ENCODE peak calls at places on chromosome 9, in five cellular contexts. One of them, this sample, is unnamed.

GRCh38 chr9:108241384-108241783 is 614.4 kb downstream of the ACTL7B start:
- DNase-seq in neuronal stem cell: peak; percentile 5
- DNase-seq in H9: no peak
- DNase-seq in H1: no peak
- DNase-seq in trophoblast cell: no peak
- DNase-seq in this sample: no peak

GRCh38 chr9:32376295-32376694 is 8.1 kb upstream of the ACO1 start:
- DNase-seq in neuronal stem cell: no peak
- DNase-seq in H9: no peak
- DNase-seq in H1: no peak
- DNase-seq in trophoblast cell: no peak
- DNase-seq in this sample: no peak

GRCh38 chr9:4674783-4675182 is 4.6 kb upstream of the CDC37L1 start:
- DNase-seq in neuronal stem cell: no peak
- DNase-seq in H9: no peak
- DNase-seq in H1: no peak
- DNase-seq in trophoblast cell: no peak
- DNase-seq in this sample: peak; percentile 70

GRCh38 chr9:109098221-109098959 is 21.4 kb downstream of the TMEM245 start:
- DNase-seq in neuronal stem cell: peak; percentile 31
- DNase-seq in H9: no peak
- DNase-seq in H1: no peak
- DNase-seq in trophoblast cell: no peak
- DNase-seq in this sample: peak; percentile 81

GRCh38 chr9:27359763-27360162 is 62.8 kb upstream of the EQTN start:
- DNase-seq in neuronal stem cell: no peak
- DNase-seq in H9: no peak
- DNase-seq in H1: no peak
- DNase-seq in trophoblast cell: no peak
- DNase-seq in this sample: no peak

GRCh38 chr9:73780916-73781315 is 629.3 kb downstream of the ANXA1 start:
- DNase-seq in neuronal stem cell: no peak
- DNase-seq in H9: no peak
- DNase-seq in H1: no peak
- DNase-seq in trophoblast cell: no peak
- DNase-seq in this sample: peak; percentile 93

GRCh38 chr9:93452710-93453046 is 703 bp downstream of the FAM120AOS start:
- DNase-seq in neuronal stem cell: no peak
- DNase-seq in H9: no peak
- DNase-seq in H1: no peak
- DNase-seq in trophoblast cell: peak; percentile 13
- DNase-seq in this sample: no peak

GRCh38 chr9:127144670-127145458 is 22.4 kb upstream of the ANGPTL2 start:
- DNase-seq in neuronal stem cell: no peak
- DNase-seq in H9: peak; percentile 25
- DNase-seq in H1: peak; percentile 40
- DNase-seq in trophoblast cell: no peak
- DNase-seq in this sample: no peak

GRCh38 chr9:1353291-1353690 is 303.1 kb downstream of the DMRT2 start:
- DNase-seq in neuronal stem cell: no peak
- DNase-seq in H9: no peak
- DNase-seq in H1: no peak
- DNase-seq in trophoblast cell: no peak
- DNase-seq in this sample: no peak

GRCh38 chr9:24986331-24986730 is 440.6 kb upstream of the IZUMO3 start:
- DNase-seq in neuronal stem cell: no peak
- DNase-seq in H9: no peak
- DNase-seq in H1: no peak
- DNase-seq in trophoblast cell: no peak
- DNase-seq in this sample: no peak

GRCh38 chr9:110969971-110970381 is 68.3 kb downstream of the LPAR1 start:
- DNase-seq in neuronal stem cell: no peak
- DNase-seq in H9: no peak
- DNase-seq in H1: no peak
- DNase-seq in trophoblast cell: peak; percentile 91
- DNase-seq in this sample: peak; percentile 64

GRCh38 chr9:3662671-3663070 is 136.9 kb upstream of the RFX3 start:
- DNase-seq in neuronal stem cell: no peak
- DNase-seq in H9: no peak
- DNase-seq in H1: no peak
- DNase-seq in trophoblast cell: no peak
- DNase-seq in this sample: peak; percentile 24

GRCh38 chr9:122097679-122098315 is 4.7 kb upstream of the TTLL11 start:
- DNase-seq in neuronal stem cell: no peak
- DNase-seq in H9: no peak
- DNase-seq in H1: no peak
- DNase-seq in trophoblast cell: no peak
- DNase-seq in this sample: no peak

GRCh38 chr9:82188817-82189216 is 200.2 kb downstream of the SPATA31D1 start:
- DNase-seq in neuronal stem cell: no peak
- DNase-seq in H9: no peak
- DNase-seq in H1: no peak
- DNase-seq in trophoblast cell: no peak
- DNase-seq in this sample: no peak

GRCh38 chr9:76665458-76665857 is 98.8 kb upstream of the PCA3 start:
- DNase-seq in neuronal stem cell: no peak
- DNase-seq in H9: no peak
- DNase-seq in H1: no peak
- DNase-seq in trophoblast cell: no peak
- DNase-seq in this sample: no peak

GRCh38 chr9:76662476-76663281 is 101.6 kb upstream of the PCA3 start:
- DNase-seq in neuronal stem cell: no peak
- DNase-seq in H9: no peak
- DNase-seq in H1: no peak
- DNase-seq in trophoblast cell: no peak
- DNase-seq in this sample: no peak

GRCh38 chr9:76664120-76664519 is 100.1 kb upstream of the PCA3 start:
- DNase-seq in neuronal stem cell: no peak
- DNase-seq in H9: no peak
- DNase-seq in H1: no peak
- DNase-seq in trophoblast cell: no peak
- DNase-seq in this sample: no peak

GRCh38 chr9:76667521-76667957 is 96.7 kb upstream of the PCA3 start:
- DNase-seq in neuronal stem cell: no peak
- DNase-seq in H9: no peak
- DNase-seq in H1: no peak
- DNase-seq in trophoblast cell: no peak
- DNase-seq in this sample: peak; percentile 29
- H3K4me2 ChIP-seq in neuronal stem cell: no peak overlapping the region
- H3K4me2 ChIP-seq in H9: no peak overlapping the region
- H3K4me2 ChIP-seq in H1: no peak overlapping the region
- H3K4me2 ChIP-seq in trophoblast cell: no peak overlapping the region
- H3K4me2 ChIP-seq in this sample: no peak overlapping the region

GRCh38 chr9:90608141-90608540 is 34.5 kb downstream of the DIRAS2 start:
- DNase-seq in neuronal stem cell: no peak
- DNase-seq in H9: no peak
- DNase-seq in H1: no peak
- DNase-seq in trophoblast cell: no peak
- DNase-seq in this sample: no peak
- H2BK12ac ChIP-seq in neuronal stem cell: no peak overlapping the region
- H2BK12ac ChIP-seq in H9: no peak overlapping the region
- H2BK12ac ChIP-seq in H1: no peak overlapping the region
- H2BK12ac ChIP-seq in trophoblast cell: no peak overlapping the region
- H2BK12ac ChIP-seq in this sample: no peak overlapping the region

DNA sequence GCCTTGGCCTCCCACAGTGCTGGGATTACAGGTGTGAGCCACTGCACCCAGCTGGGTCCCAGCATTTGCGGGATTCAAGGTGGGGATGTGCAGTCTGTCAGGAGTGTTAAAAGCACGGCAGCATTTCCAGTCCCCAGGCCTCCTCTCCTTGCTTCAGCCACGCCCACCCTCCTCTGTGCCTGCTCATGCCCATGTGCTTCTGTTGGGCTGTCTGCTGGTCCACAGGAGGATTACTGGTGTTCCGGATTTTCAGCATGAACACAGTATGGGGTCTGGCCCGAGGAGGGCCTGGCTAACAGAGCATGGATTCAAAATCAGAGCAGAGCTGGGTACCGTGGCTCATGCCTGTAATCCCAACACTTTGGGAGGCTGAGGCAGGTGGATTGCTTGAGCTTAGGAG is 5.5 kb downstream of the ARRDC1 start:
- DNase-seq in neuronal stem cell: no peak
- DNase-seq in H9: no peak
- DNase-seq in H1: no peak
- DNase-seq in trophoblast cell: no peak
- DNase-seq in this sample: no peak
- H3K4me2 ChIP-seq in neuronal stem cell: no peak overlapping the region
- H3K4me2 ChIP-seq in H9: no peak overlapping the region
- H3K4me2 ChIP-seq in H1: no peak overlapping the region
- H3K4me2 ChIP-seq in trophoblast cell: no peak overlapping the region
- H3K4me2 ChIP-seq in this sample: no peak overlapping the region

GRCh38 chr9:37503736-37504135 is 18.0 kb downstream of the POLR1E start:
- DNase-seq in neuronal stem cell: no peak
- DNase-seq in H9: no peak
- DNase-seq in H1: no peak
- DNase-seq in trophoblast cell: no peak
- DNase-seq in this sample: peak; percentile 29
- H2BK12ac ChIP-seq in neuronal stem cell: no peak overlapping the region
- H2BK12ac ChIP-seq in H9: no peak overlapping the region
- H2BK12ac ChIP-seq in H1: no peak overlapping the region
- H2BK12ac ChIP-seq in trophoblast cell: no peak overlapping the region
- H2BK12ac ChIP-seq in this sample: no peak overlapping the region

This sample was measured in mesenchymal stem cell.